ENCODE peak calls at places on chromosomes 5 and 9, in ten cellular contexts. One of them, this sample, is unnamed.

GRCh38 chr5:111017731-111018130 is 53.8 kb upstream of the TSLP start:
- DNase-seq in astrocyte: peak
- DNase-seq in tibial artery: no peak
- DNase-seq in AG09309: no peak
- DNase-seq in coronary artery: no peak
- DNase-seq in fibroblast of lung: peak
- DNase-seq in activated B cell treated with CpG ODN at 0.5 μM for 24 hours: no peak
- DNase-seq in NB4: no peak
- DNase-seq in astrocyte of the cerebellum: no peak
- DNase-seq in HFF-Myc: no peak
- DNase-seq in this sample: no peak

GRCh38 chr5:127313847-127314473 is 23.4 kb downstream of the MEGF10 start:
- DNase-seq in astrocyte: no peak
- DNase-seq in tibial artery: no peak
- DNase-seq in AG09309: no peak
- DNase-seq in coronary artery: no peak
- DNase-seq in fibroblast of lung: peak
- DNase-seq in activated B cell treated with CpG ODN at 0.5 μM for 24 hours: peak
- DNase-seq in NB4: peak
- DNase-seq in astrocyte of the cerebellum: no peak
- DNase-seq in HFF-Myc: no peak
- DNase-seq in this sample: no peak

GRCh38 chr9:127541865-127542264 is 70.2 kb upstream of the STXBP1 start:
- DNase-seq in astrocyte: no peak
- DNase-seq in tibial artery: peak
- DNase-seq in AG09309: no peak
- DNase-seq in coronary artery: peak
- DNase-seq in fibroblast of lung: no peak
- DNase-seq in activated B cell treated with CpG ODN at 0.5 μM for 24 hours: no peak
- DNase-seq in NB4: peak
- DNase-seq in astrocyte of the cerebellum: no peak
- DNase-seq in HFF-Myc: no peak
- DNase-seq in this sample: no peak

GRCh38 chr5:717143-717542 is 24.0 kb upstream of the TPPP start:
- DNase-seq in astrocyte: no peak
- DNase-seq in tibial artery: no peak
- DNase-seq in AG09309: no peak
- DNase-seq in coronary artery: no peak
- DNase-seq in fibroblast of lung: no peak
- DNase-seq in activated B cell treated with CpG ODN at 0.5 μM for 24 hours: no peak
- DNase-seq in NB4: no peak
- DNase-seq in astrocyte of the cerebellum: no peak
- DNase-seq in HFF-Myc: no peak
- DNase-seq in this sample: no peak

GRCh38 chr5:54651482-54652076 is 134.0 kb downstream of the SNX18 start:
- DNase-seq in astrocyte: peak
- DNase-seq in tibial artery: peak
- DNase-seq in AG09309: no peak
- DNase-seq in coronary artery: peak
- DNase-seq in fibroblast of lung: peak
- DNase-seq in activated B cell treated with CpG ODN at 0.5 μM for 24 hours: no peak
- DNase-seq in NB4: no peak
- DNase-seq in astrocyte of the cerebellum: no peak
- DNase-seq in HFF-Myc: no peak
- DNase-seq in this sample: no peak

GRCh38 chr5:161190086-161190485 is 338.1 kb upstream of the ATP10B start:
- DNase-seq in astrocyte: no peak
- DNase-seq in tibial artery: no peak
- DNase-seq in AG09309: no peak
- DNase-seq in coronary artery: no peak
- DNase-seq in fibroblast of lung: no peak
- DNase-seq in activated B cell treated with CpG ODN at 0.5 μM for 24 hours: no peak
- DNase-seq in NB4: no peak
- DNase-seq in astrocyte of the cerebellum: no peak
- DNase-seq in HFF-Myc: no peak
- DNase-seq in this sample: no peak

GRCh38 chr9:76877961-76878360 is 28.0 kb downstream of the PRUNE2 start:
- DNase-seq in astrocyte: no peak
- DNase-seq in tibial artery: no peak
- DNase-seq in AG09309: no peak
- DNase-seq in coronary artery: no peak
- DNase-seq in fibroblast of lung: no peak
- DNase-seq in activated B cell treated with CpG ODN at 0.5 μM for 24 hours: no peak
- DNase-seq in NB4: no peak
- DNase-seq in astrocyte of the cerebellum: no peak
- DNase-seq in HFF-Myc: no peak
- DNase-seq in this sample: no peak

GRCh38 chr5:133406632-133407276 is 205.6 kb downstream of the FSTL4 start:
- DNase-seq in astrocyte: no peak
- DNase-seq in tibial artery: no peak
- DNase-seq in AG09309: no peak
- DNase-seq in coronary artery: peak
- DNase-seq in fibroblast of lung: no peak
- DNase-seq in activated B cell treated with CpG ODN at 0.5 μM for 24 hours: no peak
- DNase-seq in NB4: no peak
- DNase-seq in astrocyte of the cerebellum: no peak
- DNase-seq in HFF-Myc: no peak
- DNase-seq in this sample: no peak

GRCh38 chr5:156798201-156798600 is 51.9 kb upstream of the PPP1R2B start:
- DNase-seq in astrocyte: no peak
- DNase-seq in tibial artery: no peak
- DNase-seq in AG09309: no peak
- DNase-seq in coronary artery: no peak
- DNase-seq in fibroblast of lung: no peak
- DNase-seq in activated B cell treated with CpG ODN at 0.5 μM for 24 hours: no peak
- DNase-seq in NB4: no peak
- DNase-seq in astrocyte of the cerebellum: no peak
- DNase-seq in HFF-Myc: no peak
- DNase-seq in this sample: no peak

GRCh38 chr5:144203750-144204596 is 33.3 kb downstream of the KCTD16 start:
- DNase-seq in astrocyte: peak
- DNase-seq in tibial artery: no peak
- DNase-seq in AG09309: no peak
- DNase-seq in coronary artery: no peak
- DNase-seq in fibroblast of lung: peak
- DNase-seq in activated B cell treated with CpG ODN at 0.5 μM for 24 hours: no peak
- DNase-seq in NB4: peak
- DNase-seq in astrocyte of the cerebellum: peak
- DNase-seq in HFF-Myc: peak
- DNase-seq in this sample: peak

GRCh38 chr9:114299286-114300152 is 23.4 kb upstream of the ORM1 start:
- DNase-seq in astrocyte: no peak
- DNase-seq in tibial artery: peak
- DNase-seq in AG09309: no peak
- DNase-seq in coronary artery: peak
- DNase-seq in fibroblast of lung: no peak
- DNase-seq in activated B cell treated with CpG ODN at 0.5 μM for 24 hours: no peak
- DNase-seq in NB4: no peak
- DNase-seq in astrocyte of the cerebellum: no peak
- DNase-seq in HFF-Myc: no peak
- DNase-seq in this sample: no peak

GRCh38 chr9:119302988-119303698 is 66.1 kb downstream of the BRINP1 start:
- DNase-seq in astrocyte: no peak
- DNase-seq in tibial artery: no peak
- DNase-seq in AG09309: no peak
- DNase-seq in coronary artery: no peak
- DNase-seq in fibroblast of lung: no peak
- DNase-seq in activated B cell treated with CpG ODN at 0.5 μM for 24 hours: no peak
- DNase-seq in NB4: no peak
- DNase-seq in astrocyte of the cerebellum: no peak
- DNase-seq in HFF-Myc: no peak
- DNase-seq in this sample: no peak

DNA sequence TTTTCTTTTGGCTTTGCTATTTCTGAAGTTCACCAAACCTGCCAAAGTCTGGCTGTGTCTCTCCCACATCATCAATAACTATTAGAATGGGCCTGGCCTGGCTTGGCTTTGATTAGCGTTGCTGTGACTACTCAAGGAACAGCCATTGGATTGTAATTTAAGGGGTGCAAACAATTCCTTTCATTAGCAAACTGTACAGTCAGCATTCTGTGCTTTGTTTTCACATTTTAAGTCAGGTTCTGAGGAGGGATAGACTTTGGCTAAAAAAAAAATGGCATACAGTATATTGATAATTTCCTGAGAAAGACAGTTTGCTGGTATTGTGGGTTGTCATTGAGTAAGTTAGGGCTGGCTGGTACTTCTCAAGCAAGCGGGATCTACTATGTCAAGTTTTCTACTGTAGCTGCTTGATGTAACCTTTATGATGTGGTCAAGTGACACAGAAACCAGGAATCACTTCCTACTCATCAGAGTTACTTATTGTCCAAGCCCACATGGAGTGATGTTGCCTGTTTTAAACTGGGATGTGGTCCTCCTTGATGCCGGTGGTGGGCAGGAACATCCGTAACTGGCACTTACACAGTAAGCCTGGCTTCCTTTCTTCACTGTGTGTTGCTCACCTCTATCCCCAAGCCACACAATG is 161.4 kb downstream of the CD180 start:
- DNase-seq in astrocyte: no peak
- DNase-seq in tibial artery: no peak
- DNase-seq in AG09309: no peak
- DNase-seq in coronary artery: no peak
- DNase-seq in fibroblast of lung: no peak
- DNase-seq in activated B cell treated with CpG ODN at 0.5 μM for 24 hours: no peak
- DNase-seq in NB4: no peak
- DNase-seq in astrocyte of the cerebellum: no peak
- DNase-seq in HFF-Myc: no peak
- DNase-seq in this sample: no peak
- TF ChIP-seq CTCF in astrocyte: no peak
- TF ChIP-seq CTCF in tibial artery: no peak
- TF ChIP-seq CTCF in AG09309: no peak
- TF ChIP-seq CTCF in coronary artery: no peak
- TF ChIP-seq CTCF in fibroblast of lung: no peak
- TF ChIP-seq CTCF in activated B cell treated with CpG ODN at 0.5 μM for 24 hours: no peak
- TF ChIP-seq CTCF in NB4: no peak
- TF ChIP-seq CTCF in astrocyte of the cerebellum: no peak
- TF ChIP-seq CTCF in HFF-Myc: no peak
- TF ChIP-seq CTCF in this sample: no peak

GRCh38 chr5:80777347-80778287 is 122.8 kb upstream of the DHFR start:
- DNase-seq in astrocyte: no peak
- DNase-seq in tibial artery: no peak
- DNase-seq in AG09309: no peak
- DNase-seq in coronary artery: no peak
- DNase-seq in fibroblast of lung: no peak
- DNase-seq in activated B cell treated with CpG ODN at 0.5 μM for 24 hours: no peak
- DNase-seq in NB4: no peak
- DNase-seq in astrocyte of the cerebellum: no peak
- DNase-seq in HFF-Myc: no peak
- DNase-seq in this sample: no peak
- TF ChIP-seq CTCF in astrocyte: no peak
- TF ChIP-seq CTCF in tibial artery: no peak
- TF ChIP-seq CTCF in AG09309: no peak
- TF ChIP-seq CTCF in coronary artery: no peak
- TF ChIP-seq CTCF in fibroblast of lung: no peak
- TF ChIP-seq CTCF in activated B cell treated with CpG ODN at 0.5 μM for 24 hours: no peak
- TF ChIP-seq CTCF in NB4: no peak
- TF ChIP-seq CTCF in astrocyte of the cerebellum: no peak
- TF ChIP-seq CTCF in HFF-Myc: no peak
- TF ChIP-seq CTCF in this sample: no peak

GRCh38 chr9:37953775-37954437 is 50.0 kb upstream of the SLC25A51 start:
- DNase-seq in astrocyte: peak
- DNase-seq in tibial artery: no peak
- DNase-seq in AG09309: peak
- DNase-seq in coronary artery: no peak
- DNase-seq in fibroblast of lung: peak
- DNase-seq in activated B cell treated with CpG ODN at 0.5 μM for 24 hours: no peak
- DNase-seq in NB4: peak
- DNase-seq in astrocyte of the cerebellum: peak
- DNase-seq in HFF-Myc: peak
- DNase-seq in this sample: peak
- TF ChIP-seq CTCF in astrocyte: no peak
- TF ChIP-seq CTCF in tibial artery: no peak
- TF ChIP-seq CTCF in AG09309: no peak
- TF ChIP-seq CTCF in coronary artery: no peak
- TF ChIP-seq CTCF in fibroblast of lung: no peak
- TF ChIP-seq CTCF in activated B cell treated with CpG ODN at 0.5 μM for 24 hours: no peak
- TF ChIP-seq CTCF in NB4: no peak
- TF ChIP-seq CTCF in astrocyte of the cerebellum: no peak
- TF ChIP-seq CTCF in HFF-Myc: no peak
- TF ChIP-seq CTCF in this sample: no peak

GRCh38 chr5:137051165-137051564 is 448.0 kb downstream of the SPOCK1 start:
- DNase-seq in astrocyte: no peak
- DNase-seq in tibial artery: no peak
- DNase-seq in AG09309: no peak
- DNase-seq in coronary artery: no peak
- DNase-seq in fibroblast of lung: no peak
- DNase-seq in activated B cell treated with CpG ODN at 0.5 μM for 24 hours: no peak
- DNase-seq in NB4: no peak
- DNase-seq in astrocyte of the cerebellum: no peak
- DNase-seq in HFF-Myc: no peak
- DNase-seq in this sample: no peak
- TF ChIP-seq CTCF in astrocyte: peak
- TF ChIP-seq CTCF in tibial artery: no peak
- TF ChIP-seq CTCF in AG09309: peak
- TF ChIP-seq CTCF in coronary artery: no peak
- TF ChIP-seq CTCF in fibroblast of lung: no peak
- TF ChIP-seq CTCF in activated B cell treated with CpG ODN at 0.5 μM for 24 hours: no peak
- TF ChIP-seq CTCF in NB4: peak
- TF ChIP-seq CTCF in astrocyte of the cerebellum: peak
- TF ChIP-seq CTCF in HFF-Myc: no peak
- TF ChIP-seq CTCF in this sample: peak

GRCh38 chr5:99835791-99836190 is 699.4 kb upstream of the FAM174A start:
- DNase-seq in astrocyte: no peak
- DNase-seq in tibial artery: no peak
- DNase-seq in AG09309: no peak
- DNase-seq in coronary artery: peak
- DNase-seq in fibroblast of lung: no peak
- DNase-seq in activated B cell treated with CpG ODN at 0.5 μM for 24 hours: no peak
- DNase-seq in NB4: no peak
- DNase-seq in astrocyte of the cerebellum: no peak
- DNase-seq in HFF-Myc: no peak
- DNase-seq in this sample: no peak
- TF ChIP-seq CTCF in astrocyte: no peak
- TF ChIP-seq CTCF in tibial artery: no peak
- TF ChIP-seq CTCF in AG09309: no peak
- TF ChIP-seq CTCF in coronary artery: no peak
- TF ChIP-seq CTCF in fibroblast of lung: no peak
- TF ChIP-seq CTCF in activated B cell treated with CpG ODN at 0.5 μM for 24 hours: no peak
- TF ChIP-seq CTCF in NB4: no peak
- TF ChIP-seq CTCF in astrocyte of the cerebellum: no peak
- TF ChIP-seq CTCF in HFF-Myc: no peak
- TF ChIP-seq CTCF in this sample: no peak

DNA sequence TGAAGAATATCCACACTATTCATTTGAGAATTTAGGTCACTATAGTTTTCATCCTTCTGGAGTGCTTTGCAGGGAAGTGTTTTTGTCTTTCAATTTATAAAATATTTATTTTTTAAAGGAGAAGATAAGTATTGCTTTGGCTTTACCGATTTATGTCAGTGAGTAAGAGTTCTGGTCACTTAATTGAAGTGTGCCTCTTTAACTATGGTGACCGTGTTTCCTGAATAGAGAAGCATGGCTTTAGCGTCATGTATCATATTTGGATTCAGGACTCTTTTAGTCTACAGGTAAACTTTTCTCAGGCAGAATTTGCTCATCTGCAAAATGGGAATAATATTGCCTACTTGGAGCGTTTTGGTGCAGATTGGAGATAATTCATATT is 902 bp downstream of the BDP1 start:
- DNase-seq in astrocyte: no peak
- DNase-seq in tibial artery: no peak
- DNase-seq in AG09309: no peak
- DNase-seq in coronary artery: no peak
- DNase-seq in fibroblast of lung: no peak
- DNase-seq in activated B cell treated with CpG ODN at 0.5 μM for 24 hours: no peak
- DNase-seq in NB4: no peak
- DNase-seq in astrocyte of the cerebellum: no peak
- DNase-seq in HFF-Myc: no peak
- DNase-seq in this sample: no peak
- TF ChIP-seq CTCF in astrocyte: no peak
- TF ChIP-seq CTCF in tibial artery: no peak
- TF ChIP-seq CTCF in AG09309: no peak
- TF ChIP-seq CTCF in coronary artery: no peak
- TF ChIP-seq CTCF in fibroblast of lung: no peak
- TF ChIP-seq CTCF in activated B cell treated with CpG ODN at 0.5 μM for 24 hours: no peak
- TF ChIP-seq CTCF in NB4: no peak
- TF ChIP-seq CTCF in astrocyte of the cerebellum: no peak
- TF ChIP-seq CTCF in HFF-Myc: no peak
- TF ChIP-seq CTCF in this sample: no peak

This sample was measured in AG09319.